ENCODE peak calls at places on chromosomes 13 and 19, in nine cellular contexts. G, T, D, J, M, S, I, E and K are unnamed samples.

GRCh38 chr13:49622174-49622946 is 5.9 kb upstream of the ARL11 start:
- DNase-seq in G (no peak), T (no peak), D (no peak), J (no peak), M (no peak), S (no peak), I (no peak), E (no peak), K (peak)

GRCh38 chr19:1672038-1672768 is 19.8 kb upstream of the TCF3 start:
- DNase-seq in G (peak), T (peak), D (no peak), J (peak), M (peak), S (peak), I (no peak), E (peak), K (no peak)

GRCh38 chr13:100666124-100666523 is 8.5 kb downstream of the TMTC4 start:
- DNase-seq in G (peak), T (no peak), D (no peak), J (no peak), M (no peak), S (no peak), I (no peak), E (no peak), K (no peak)

GRCh38 chr13:64446372-64446771 is 2783.8 kb downstream of the PCDH9 start:
- DNase-seq in G (no peak), T (no peak), D (no peak), J (peak), M (no peak), S (no peak), I (no peak), E (no peak), K (no peak)

GRCh38 chr13:74064805-74065204 is 69.4 kb downstream of the KLF12 start:
- DNase-seq in G (peak), T (no peak), D (no peak), J (no peak), M (no peak), S (no peak), I (no peak), E (no peak), K (no peak)

GRCh38 chr13:41470187-41470586 is 12.8 kb downstream of the RGCC start:
- DNase-seq in G (no peak), T (peak), D (no peak), J (no peak), M (no peak), S (no peak), I (no peak), E (no peak), K (no peak)

GRCh38 chr19:49515767-49516166 is 3.3 kb downstream of the FCGRT start:
- DNase-seq in G (peak), T (peak), D (peak), J (no peak), M (peak), S (no peak), I (no peak), E (no peak), K (peak)

GRCh38 chr13:42762251-42762650 is 19.1 kb upstream of the FAM216B start:
- DNase-seq in G (peak), T (no peak), D (no peak), J (no peak), M (no peak), S (no peak), I (no peak), E (no peak), K (no peak)

GRCh38 chr13:86856996-86857395 is 814.2 kb upstream of the SLITRK5 start:
- DNase-seq in G (peak), T (no peak), D (no peak), J (peak), M (no peak), S (no peak), I (no peak), E (no peak), K (no peak)

GRCh38 chr19:1211494-1212234 is 6.1 kb downstream of the STK11 start:
- DNase-seq in G (peak), T (no peak), D (no peak), J (peak), M (no peak), S (peak), I (no peak), E (no peak), K (no peak)

GRCh38 chr13:78913656-78914055 is 254.7 kb upstream of the OBI1 start:
- DNase-seq in G (no peak), T (no peak), D (no peak), J (no peak), M (no peak), S (no peak), I (no peak), E (no peak), K (no peak)

GRCh38 chr19:48997972-48998371 is 4.3 kb downstream of the RUVBL2 start:
- DNase-seq in G (peak), T (peak), D (no peak), J (peak), M (peak), S (no peak), I (no peak), E (no peak), K (no peak)

GRCh38 chr13:60338754-60339153 is 58.3 kb upstream of the TDRD3 start:
- DNase-seq in G (no peak), T (no peak), D (no peak), J (no peak), M (no peak), S (no peak), I (no peak), E (no peak), K (no peak)

GRCh38 chr19:14405758-14406644 is 13.1 kb downstream of the DDX39A start:
- DNase-seq in G (peak), T (peak), D (peak), J (peak), M (peak), S (peak), I (peak), E (peak), K (peak)

GRCh38 chr13:80251403-80251802 is 89.5 kb downstream of the SPRY2 start:
- DNase-seq in G (peak), T (no peak), D (no peak), J (peak), M (no peak), S (no peak), I (no peak), E (no peak), K (no peak)

GRCh38 chr13:107025991-107026390 is 458.1 kb upstream of the ARGLU1 start:
- DNase-seq in G (peak), T (no peak), D (peak), J (peak), M (peak), S (peak), I (no peak), E (no peak), K (peak)

GRCh38 chr13:40345149-40345514 is 321.3 kb downstream of the FOXO1 start:
- DNase-seq in G (no peak), T (no peak), D (no peak), J (no peak), M (no peak), S (no peak), I (no peak), E (no peak), K (no peak)

GRCh38 chr19:35269425-35270117 is 809 bp downstream of the USF2 start:
- DNase-seq in G (peak), T (peak), D (peak), J (peak), M (peak), S (peak), I (peak), E (peak), K (peak)
- TF ChIP-seq CTCF in G (peak), T (peak), D (peak), J (peak), M (peak), S (peak), I (peak), E (peak), K (peak)

GRCh38 chr19:40214936-40215335 is 3.2 kb downstream of the TTC9B start:
- DNase-seq in G (no peak), T (no peak), D (no peak), J (no peak), M (no peak), S (no peak), I (no peak), E (no peak), K (no peak)

GRCh38 chr19:40213882-40214570 is 4.2 kb downstream of the TTC9B start:
- DNase-seq in G (no peak), T (no peak), D (no peak), J (no peak), M (no peak), S (no peak), I (no peak), E (no peak), K (no peak)

GRCh38 chr19:40208602-40209001 is 9.6 kb downstream of the TTC9B start:
- DNase-seq in G (no peak), T (no peak), D (no peak), J (no peak), M (no peak), S (no peak), I (no peak), E (no peak), K (no peak)

GRCh38 chr19:40213251-40213793 is 4.9 kb downstream of the TTC9B start:
- DNase-seq in G (no peak), T (no peak), D (no peak), J (no peak), M (no peak), S (no peak), I (no peak), E (no peak), K (no peak)

GRCh38 chr19:40210919-40211318 is 7.3 kb downstream of the TTC9B start:
- DNase-seq in G (no peak), T (no peak), D (no peak), J (no peak), M (no peak), S (no peak), I (no peak), E (no peak), K (no peak)
- TF ChIP-seq CTCF in G (no peak), T (no peak), D (no peak), J (no peak), M (no peak), S (no peak), I (no peak), E (no peak), K (no peak)

GRCh38 chr19:23436944-23437343 is 41.7 kb upstream of the ZNF91 start:
- DNase-seq in G (peak), T (no peak), D (no peak), J (no peak), M (no peak), S (no peak), I (no peak), E (no peak), K (no peak)

GRCh38 chr19:23439623-23440022 is 44.4 kb upstream of the ZNF91 start:
- DNase-seq in G (peak), T (no peak), D (no peak), J (no peak), M (no peak), S (no peak), I (no peak), E (no peak), K (no peak)

GRCh38 chr19:23440207-23440606 is 44.9 kb upstream of the ZNF91 start:
- DNase-seq in G (no peak), T (no peak), D (no peak), J (no peak), M (no peak), S (no peak), I (no peak), E (no peak), K (no peak)

GRCh38 chr19:23436318-23436717 is 41.0 kb upstream of the ZNF91 start:
- DNase-seq in G (no peak), T (no peak), D (no peak), J (no peak), M (no peak), S (no peak), I (no peak), E (no peak), K (no peak)

GRCh38 chr19:23437901-23438300 is 42.6 kb upstream of the ZNF91 start:
- DNase-seq in G (no peak), T (no peak), D (no peak), J (no peak), M (no peak), S (no peak), I (no peak), E (no peak), K (no peak)
- TF ChIP-seq CTCF in G (no peak), T (no peak), D (no peak), J (no peak), M (no peak), S (no peak), I (no peak), E (no peak), K (no peak)

GRCh38 chr13:111667757-111668156 is 347.3 kb downstream of the TEX29 start:
- DNase-seq in G (no peak), T (no peak), D (no peak), J (no peak), M (no peak), S (no peak), I (no peak), E (no peak), K (no peak)

GRCh38 chr13:111665691-111666095 is 345.3 kb downstream of the TEX29 start:
- DNase-seq in G (no peak), T (no peak), D (no peak), J (no peak), M (no peak), S (no peak), I (no peak), E (no peak), K (no peak)

GRCh38 chr13:111668451-111668850 is 348.0 kb downstream of the TEX29 start:
- DNase-seq in G (no peak), T (no peak), D (no peak), J (no peak), M (no peak), S (no peak), I (no peak), E (no peak), K (no peak)

GRCh38 chr13:111664696-111665095 is 344.3 kb downstream of the TEX29 start:
- DNase-seq in G (no peak), T (no peak), D (no peak), J (no peak), M (no peak), S (no peak), I (no peak), E (no peak), K (no peak)

DNA sequence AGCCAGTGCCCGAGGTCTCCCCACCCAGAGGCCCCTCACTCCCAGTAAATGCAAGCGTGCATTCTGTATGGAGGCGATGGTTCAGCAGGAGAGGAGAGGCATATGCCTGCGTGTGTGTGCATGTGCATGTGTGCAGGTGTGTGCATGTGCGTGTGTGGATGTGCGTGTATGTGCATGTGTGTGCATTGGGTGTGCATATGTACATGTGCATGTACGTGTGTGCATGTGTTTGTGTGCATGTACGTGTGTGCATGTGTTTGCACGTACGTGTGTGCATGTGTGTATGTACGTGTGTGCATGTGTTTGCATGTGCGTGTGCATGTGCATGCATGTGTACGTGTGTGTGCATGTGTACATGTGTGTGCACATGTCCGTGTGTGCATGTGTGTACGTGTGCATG is 345.9 kb downstream of the TEX29 start:
- DNase-seq in G (no peak), T (no peak), D (no peak), J (no peak), M (no peak), S (no peak), I (no peak), E (no peak), K (no peak)
- TF ChIP-seq CTCF in G (no peak), T (no peak), D (no peak), J (no peak), M (no peak), S (no peak), I (no peak), E (no peak), K (no peak)